ENCODE peak calls at places on chromosomes 11 and 22, in seven cellular contexts. K is SJSA1, O is heart left ventricle, X is right cardiac atrium, W is suprapubic skin, T is A549, C is A673. B is an unnamed sample.

GRCh38 chr11:107931206-107931605 is 3.0 kb downstream of the RAB39A start:
- DNase-seq in K (no peak), O (no peak), X (no peak), W (no peak), T (no peak), C (no peak), B (no peak)

GRCh38 chr22:20853236-20853660 is 5.4 kb downstream of the PI4KA start:
- DNase-seq in K (no peak), O (no peak), X (no peak), W (no peak), T (no peak), C (no peak), B (no peak)

GRCh38 chr22:35421121-35421520 is 21.2 kb downstream of the MCM5 start:
- DNase-seq in K (no peak), O (no peak), X (no peak), W (no peak), T (no peak), C (no peak), B (no peak)

GRCh38 chr11:113201055-113201818 is 113.1 kb upstream of the TTC12 start:
- DNase-seq in K (no peak), O (no peak), X (no peak), W (no peak), T (no peak), C (no peak), B (no peak)

GRCh38 chr22:25067851-25068421 is 115.4 kb downstream of the KIAA1671 start:
- DNase-seq in K (no peak), O (no peak), X (peak; percentile 30), W (no peak), T (no peak), C (no peak), B (peak; percentile 91)

GRCh38 chr11:118002541-118003019 is 16.4 kb downstream of the IL10RA start:
- DNase-seq in K (no peak), O (peak; percentile 83), X (peak; percentile 76), W (peak; percentile 56), T (no peak), C (peak; percentile 76), B (peak; percentile 50)

GRCh38 chr11:68843703-68844312 is 2.1 kb upstream of the CPT1A start:
- DNase-seq in K (no peak), O (peak; percentile 88), X (peak; percentile 75), W (no peak), T (peak; percentile 51), C (no peak), B (peak; percentile 67)

GRCh38 chr11:129933866-129934265 is 38.5 kb upstream of the NFRKB start:
- DNase-seq in K (no peak), O (no peak), X (no peak), W (no peak), T (no peak), C (no peak), B (no peak)

GRCh38 chr11:126585388-126586302 is 230.2 kb downstream of the ST3GAL4 start:
- DNase-seq in K (peak; percentile 51), O (peak; percentile 73), X (peak; percentile 77), W (no peak), T (peak; percentile 65), C (peak; percentile 77), B (no peak)

GRCh38 chr11:75473684-75474083 is 40.7 kb upstream of the KLHL35 start:
- DNase-seq in K (no peak), O (peak; percentile 23), X (no peak), W (no peak), T (no peak), C (no peak), B (no peak)

GRCh38 chr11:121024989-121025388 is 1.1 kb downstream of the TBCEL start:
- DNase-seq in K (no peak), O (peak; percentile 47), X (no peak), W (no peak), T (no peak), C (no peak), B (no peak)

GRCh38 chr11:76658651-76659650 is 11.6 kb downstream of the LRRC32 start:
- DNase-seq in K (no peak), O (peak; percentile 22), X (no peak), W (peak; percentile 55), T (no peak), C (no peak), B (no peak)

GRCh38 chr11:70715636-70716035 is 317.3 kb downstream of the CTTN start:
- DNase-seq in K (no peak), O (no peak), X (no peak), W (no peak), T (no peak), C (no peak), B (no peak)

GRCh38 chr11:70543611-70544010 is 145.3 kb downstream of the CTTN start:
- DNase-seq in K (no peak), O (no peak), X (no peak), W (no peak), T (no peak), C (no peak), B (no peak)

GRCh38 chr11:67396587-67397398 is 4.9 kb downstream of the PPP1CA start:
- DNase-seq in K (no peak), O (no peak), X (no peak), W (no peak), T (no peak), C (no peak), B (no peak)

GRCh38 chr22:50161508-50162390 is 8.8 kb upstream of the PANX2 start:
- DNase-seq in K (no peak), O (no peak), X (no peak), W (peak; percentile 62), T (no peak), C (no peak), B (no peak)

GRCh38 chr11:111633756-111634362 is 31.6 kb downstream of the SIK2 start:
- DNase-seq in K (no peak), O (no peak), X (no peak), W (no peak), T (no peak), C (peak; percentile 68), B (no peak)

GRCh38 chr11:108561535-108561991 is 32.0 kb downstream of the EXPH5 start:
- DNase-seq in K (no peak), O (no peak), X (no peak), W (no peak), T (no peak), C (no peak), B (no peak)

GRCh38 chr22:45112136-45112879 is 51.4 kb upstream of the NUP50 start:
- DNase-seq in K (no peak), O (no peak), X (no peak), W (no peak), T (no peak), C (no peak), B (no peak)

GRCh38 chr11:99268895-99269294 is 248.1 kb downstream of the CNTN5 start:
- DNase-seq in K (no peak), O (no peak), X (no peak), W (no peak), T (no peak), C (peak; percentile 40), B (no peak)

GRCh38 chr22:26445577-26446275 is 16.7 kb downstream of the ASPHD2 start:
- DNase-seq in K (no peak), O (no peak), X (no peak), W (no peak), T (no peak), C (no peak), B (no peak)

GRCh38 chr11:7462706-7463105 is 22.6 kb upstream of the OLFML1 start:
- DNase-seq in K (no peak), O (no peak), X (no peak), W (no peak), T (no peak), C (peak; percentile 10), B (no peak)

GRCh38 chr11:72231396-72232259 is 7.1 kb downstream of the INPPL1 start:
- DNase-seq in K (no peak), O (peak; percentile 72), X (peak; percentile 47), W (no peak), T (no peak), C (no peak), B (peak; percentile 17)

GRCh38 chr22:38455530-38456271 is 702 bp upstream of the KCNJ4 start:
- DNase-seq in K (no peak), O (peak; percentile 57), X (peak; percentile 49), W (no peak), T (no peak), C (peak; percentile 69), B (no peak)
- H3K4me3 ChIP-seq in K (no peak overlapping the region), O (peak overlapping the region; percentile 29), X (peak overlapping the region; percentile 78), W (peak overlapping the region; percentile 53), T (peak overlapping the region; percentile 62), C (peak overlapping the region; percentile 58), B (no peak overlapping the region)

DNA sequence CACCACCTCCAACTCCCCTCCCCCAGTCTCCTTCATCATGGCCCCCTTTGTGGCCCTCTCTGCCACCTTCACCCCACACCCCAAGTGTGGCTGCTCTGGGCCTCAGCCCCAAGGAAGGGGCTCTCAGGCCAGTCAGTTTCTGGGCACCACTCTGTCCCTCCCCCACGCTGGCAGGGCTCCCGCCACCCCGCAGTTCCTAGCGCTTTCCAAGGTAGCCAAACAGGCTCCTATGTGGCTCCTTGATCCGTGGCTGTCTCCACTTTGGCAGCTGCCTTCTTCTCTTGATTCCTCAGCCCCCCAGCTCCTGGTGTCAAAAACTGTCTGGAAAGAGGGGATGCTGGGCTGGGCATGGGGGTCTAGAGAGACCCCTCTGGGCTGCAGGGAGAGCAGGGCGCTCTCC is 10.4 kb upstream of the CACNA1I start:
- DNase-seq in K (no peak), O (no peak), X (no peak), W (no peak), T (no peak), C (no peak), B (no peak)
- H3K27ac ChIP-seq in K (no peak overlapping the region), O (no peak overlapping the region), X (no peak overlapping the region), W (no peak overlapping the region), T (no peak overlapping the region), C (no peak overlapping the region), B (no peak overlapping the region)

DNA sequence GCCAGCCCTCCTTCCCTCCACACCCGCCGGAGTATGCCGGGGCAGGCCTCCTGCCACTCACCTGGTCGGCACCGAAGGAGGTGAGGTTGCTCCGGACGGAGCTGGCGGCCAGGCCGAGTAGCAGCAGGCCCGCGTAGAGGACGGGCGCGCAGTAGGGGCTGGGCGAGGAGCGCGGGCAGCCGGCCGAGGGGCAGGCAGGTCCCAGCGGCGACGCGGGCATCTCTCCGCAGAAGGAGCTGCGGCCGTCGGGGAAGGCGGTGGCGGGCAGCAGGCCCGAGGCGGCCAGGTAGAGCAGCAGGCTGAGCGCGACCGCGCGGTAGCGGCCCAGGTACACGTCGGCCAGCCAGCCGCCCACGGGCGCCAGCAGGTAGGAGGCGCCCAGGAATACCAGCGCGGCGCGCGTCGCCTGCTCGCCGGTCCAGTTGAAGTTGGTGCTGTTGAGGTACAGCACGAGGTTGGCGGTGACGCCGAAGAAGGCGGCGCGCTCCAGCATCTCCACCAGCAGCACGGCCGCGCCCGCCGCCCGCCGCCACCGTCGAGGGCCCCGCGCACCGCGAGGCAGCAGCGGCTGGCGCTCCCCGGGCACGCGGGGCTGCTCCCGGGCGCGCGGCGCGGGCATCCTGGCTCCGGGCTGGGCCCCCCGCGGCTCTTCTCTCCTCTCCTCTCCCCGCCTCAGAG is 904 bp downstream of the SLC15A3 start:
- DNase-seq in K (no peak), O (no peak), X (peak; percentile 48), W (no peak), T (no peak), C (no peak), B (peak; percentile 30)
- H3K4me3 ChIP-seq in K (peak overlapping the region; percentile 36), O (peak overlapping the region; percentile 52), X (peak overlapping the region; percentile 44), W (peak overlapping the region; percentile 49), T (no peak overlapping the region), C (no peak overlapping the region), B (no peak overlapping the region)

DNA sequence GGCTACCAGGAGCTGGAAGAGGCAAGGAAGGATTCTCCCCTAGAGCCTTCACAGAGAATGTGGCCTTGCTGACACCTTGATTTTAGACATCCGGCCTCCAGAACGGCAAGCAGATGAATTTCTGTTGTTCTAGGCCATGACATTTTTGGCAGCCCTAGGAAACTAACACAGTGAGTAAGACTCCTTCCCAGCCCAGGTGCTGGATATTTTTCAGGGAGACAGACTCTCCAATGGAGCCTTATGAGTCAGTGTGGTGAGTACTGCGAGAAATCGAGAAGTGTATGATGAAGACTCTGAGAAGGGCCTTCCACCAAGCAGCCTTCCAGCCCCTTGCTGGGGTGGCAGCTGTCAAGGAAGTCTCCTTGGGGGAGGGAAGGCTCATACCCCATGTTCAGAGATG is 114.4 kb downstream of the OSBP2 start:
- DNase-seq in K (no peak), O (no peak), X (no peak), W (no peak), T (no peak), C (no peak), B (no peak)
- H3K27ac ChIP-seq in K (no peak overlapping the region), O (no peak overlapping the region), X (no peak overlapping the region), W (no peak overlapping the region), T (no peak overlapping the region), C (no peak overlapping the region), B (no peak overlapping the region)